ENCODE peak calls at places on chromosome 5, in six cellular contexts. R is K562, F is H1, Z is HCT116, X is HepG2, B is GM12878. J is an unnamed sample.

GRCh38 chr5:14665949-14666741 is 1.6 kb downstream of the OTULIN start:
- DNase-seq in Z (no peak), X (peak; percentile 41), R (peak; percentile 54), B (no peak), F (no peak), J (no peak)

GRCh38 chr5:137195483-137195882 is 303.6 kb downstream of the SPOCK1 start:
- DNase-seq in F (no peak), Z (no peak), X (no peak), B (no peak), R (no peak), J (no peak)

GRCh38 chr5:79070002-79070567 is 518 bp downstream of the BHMT2 start:
- DNase-seq in B (no peak), Z (no peak), X (peak; percentile 15), F (no peak), R (no peak), J (no peak)

GRCh38 chr5:88660326-88660946 is 222.5 kb downstream of the MEF2C start:
- DNase-seq in F (no peak), B (no peak), X (no peak), Z (peak; percentile 8), R (no peak), J (no peak)

GRCh38 chr5:68239485-68239884 is 23.9 kb downstream of the PIK3R1 start:
- DNase-seq in Z (no peak), X (peak; percentile 94), F (no peak), B (no peak), R (peak; percentile 24), J (no peak)

GRCh38 chr5:150137168-150137957 is 18.3 kb downstream of the PDGFRB start:
- DNase-seq in X (peak; percentile 97), R (no peak), Z (no peak), F (no peak), B (no peak), J (no peak)

GRCh38 chr5:135944967-135945560 is 9.7 kb downstream of the LECT2 start:
- DNase-seq in R (peak; percentile 32), Z (peak; percentile 71), B (no peak), X (peak; percentile 86), F (no peak), J (peak; percentile 54)

GRCh38 chr5:127934791-127935256 is 148.7 kb upstream of the SLC12A2 start:
- DNase-seq in B (no peak), R (no peak), F (peak; percentile 41), X (peak; percentile 97), Z (peak; percentile 94), J (peak; percentile 95)

GRCh38 chr5:163841-164240 is 27.5 kb upstream of the LRRC14B start:
- DNase-seq in Z (no peak), B (no peak), R (no peak), X (no peak), F (no peak), J (no peak)

GRCh38 chr5:131589510-131590348 is 45.3 kb downstream of the RAPGEF6 start:
- DNase-seq in X (peak; percentile 60), R (peak; percentile 55), F (no peak), B (peak; percentile 23), Z (peak; percentile 34), J (no peak)

GRCh38 chr5:154278172-154278571 is 87.6 kb downstream of the GALNT10 start:
- DNase-seq in B (no peak), R (no peak), Z (no peak), X (no peak), F (no peak), J (no peak)

GRCh38 chr5:76691470-76692273 is 24.3 kb upstream of the F2R start:
- DNase-seq in R (no peak), F (no peak), B (peak; percentile 11), X (no peak), Z (no peak), J (no peak)

GRCh38 chr5:173627271-173627670 is 10.8 kb upstream of the BOD1 start:
- DNase-seq in Z (no peak), X (no peak), B (no peak), R (no peak), F (no peak), J (no peak)

GRCh38 chr5:1503301-1504243 is 20.2 kb downstream of the LPCAT1 start:
- DNase-seq in F (no peak), X (no peak), B (no peak), Z (no peak), R (peak; percentile 51), J (no peak)

GRCh38 chr5:71924980-71925379 is 182.3 kb upstream of the MAP1B start:
- DNase-seq in Z (no peak), F (no peak), B (no peak), R (no peak), X (no peak), J (peak; percentile 28)

GRCh38 chr5:148401604-148402003 is 17.8 kb downstream of the FBXO38 start:
- DNase-seq in F (no peak), X (no peak), Z (no peak), B (no peak), R (no peak), J (no peak)

GRCh38 chr5:32027093-32027716 is 146.9 kb downstream of the GOLPH3 start:
- DNase-seq in F (no peak), X (no peak), Z (no peak), B (no peak), R (no peak), J (no peak)

GRCh38 chr5:443239-444151 is 519 bp downstream of the EXOC3 start:
- DNase-seq in R (peak; percentile 68), X (no peak), Z (no peak), F (no peak), B (no peak), J (no peak)

GRCh38 chr5:137933491-137933911 is 44.2 kb downstream of the PKD2L2 start:
- DNase-seq in B (no peak), Z (no peak), X (no peak), R (no peak), F (no peak), J (no peak)

GRCh38 chr5:29148581-29148980 is 2044.9 kb upstream of the CDH6 start:
- DNase-seq in Z (no peak), X (no peak), R (no peak), B (no peak), F (no peak), J (no peak)

GRCh38 chr5:15734058-15734457 is 234.1 kb downstream of the FBXL7 start:
- DNase-seq in R (no peak), X (no peak), Z (no peak), B (no peak), F (no peak), J (no peak)

GRCh38 chr5:119453045-119453383 is 717 bp downstream of the HSD17B4 start:
- DNase-seq in B (no peak), Z (no peak), F (no peak), R (peak; percentile 25), X (no peak), J (no peak)

GRCh38 chr5:125026900-125027731 is 280.7 kb upstream of the ZNF608 start:
- DNase-seq in Z (no peak), R (no peak), X (no peak), F (no peak), B (no peak), J (no peak)

GRCh38 chr5:31511305-31511704 is 20.6 kb downstream of the DROSHA start:
- DNase-seq in B (no peak), R (no peak), F (no peak), Z (no peak), X (no peak), J (no peak)

GRCh38 chr5:122311400-122311887 is 593 bp upstream of the SNCAIP start:
- DNase-seq in F (no peak), X (no peak), Z (no peak), R (no peak), B (no peak), J (no peak)

GRCh38 chr5:122300374-122300773 is 11.7 kb upstream of the SNCAIP start:
- DNase-seq in R (no peak), Z (no peak), F (no peak), B (no peak), X (no peak), J (no peak)

GRCh38 chr5:11076945-11077613 is 316.0 kb upstream of the DAP start:
- DNase-seq in X (no peak), R (no peak), B (no peak), F (no peak), Z (no peak), J (no peak)

DNA sequence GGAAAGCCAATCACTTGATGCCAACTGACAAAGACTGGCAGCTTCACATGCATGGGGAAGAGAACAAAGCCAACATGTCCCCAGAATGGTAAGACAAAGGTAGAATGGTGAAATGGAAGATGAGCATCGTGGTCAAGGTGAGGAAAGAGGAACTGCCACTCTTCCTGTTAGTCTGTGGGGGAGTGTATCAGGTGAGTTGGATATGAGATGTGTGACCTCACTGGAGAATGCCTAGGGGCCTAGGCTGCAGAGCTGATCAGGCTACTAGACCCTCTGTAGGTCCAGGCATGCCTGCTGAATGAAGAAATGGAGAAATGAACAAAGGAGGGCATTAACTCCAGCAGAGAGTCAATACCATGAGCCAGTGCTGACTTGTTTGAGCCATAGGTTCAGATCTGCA is 112.4 kb upstream of the SLC1A3 start:
- DNase-seq in B (no peak), R (no peak), Z (no peak), F (no peak), X (no peak), J (no peak)
- TF ChIP-seq SIN3A in B (no peak), R (no peak), Z (no peak), F (no peak), X (no peak), J (no peak)

GRCh38 chr5:10069781-10070313 is 179.8 kb downstream of the ATPSCKMT start:
- DNase-seq in B (no peak), R (no peak), X (no peak), Z (no peak), F (no peak), J (no peak)

GRCh38 chr5:10077721-10078551 is 171.8 kb downstream of the ATPSCKMT start:
- DNase-seq in Z (no peak), R (no peak), X (no peak), F (no peak), B (no peak), J (no peak)

DNA sequence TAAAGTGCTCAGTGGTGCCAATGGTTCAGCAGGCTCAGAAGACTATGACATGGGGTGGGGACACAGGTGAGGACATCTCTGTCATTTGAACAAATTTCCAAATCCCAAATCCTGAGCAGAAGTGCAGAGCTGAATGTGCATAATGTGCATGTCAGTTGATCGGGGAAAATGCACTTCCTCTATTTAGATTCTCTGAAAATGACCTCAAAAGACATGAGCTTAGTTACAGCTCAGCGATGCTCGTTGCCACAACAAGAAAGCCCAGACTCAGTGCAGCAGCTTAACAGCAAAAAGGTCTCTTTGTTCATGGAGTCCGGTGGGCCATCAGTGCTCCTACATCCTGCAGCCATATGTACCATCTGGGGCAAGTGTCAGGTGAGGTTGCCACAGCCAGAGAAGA is 176.0 kb downstream of the ATPSCKMT start:
- DNase-seq in X (no peak), R (no peak), F (no peak), B (no peak), Z (no peak), J (no peak)
- TF ChIP-seq SIN3A in X (no peak), R (no peak), F (no peak), B (no peak), Z (no peak), J (no peak)

GRCh38 chr5:147234825-147235635 is at the start of gene STK32A:
- DNase-seq in F (peak; percentile 59), B (no peak), R (no peak), X (no peak), Z (no peak), J (no peak)
- TF ChIP-seq SIN3A in F (no peak), B (no peak), R (no peak), X (no peak), Z (no peak), J (no peak)

DNA sequence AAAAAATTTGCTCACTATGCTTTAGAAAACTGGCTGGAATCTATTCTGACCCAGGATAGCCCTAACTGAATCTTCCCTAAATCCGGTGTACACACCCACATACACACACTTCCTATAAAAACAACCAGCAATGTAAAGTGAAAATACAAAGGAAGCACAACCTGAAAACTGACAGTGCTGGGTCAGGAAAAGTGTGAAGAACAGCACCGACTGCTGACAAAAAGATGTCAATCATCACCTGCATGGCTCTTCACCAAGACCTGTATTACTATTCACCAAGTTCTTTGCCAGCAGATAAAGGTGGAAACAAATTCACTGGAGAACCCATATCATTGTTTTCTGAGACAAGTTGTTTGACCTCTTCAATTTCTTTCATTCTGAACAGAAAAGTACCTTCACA is 293.8 kb upstream of the GRAMD2B start:
- DNase-seq in X (no peak), Z (no peak), F (no peak), R (no peak), B (no peak), J (no peak)
- TF ChIP-seq SIN3A in X (no peak), Z (no peak), F (no peak), R (no peak), B (no peak), J (no peak)

J was measured in Panc1.